ENCODE peak calls at places on chromosomes 4 and X, in seven cellular contexts. E, F, N, X, G, R and O are unnamed samples.

GRCh38 chr4:1446502-1447153 is 40.4 kb upstream of the NKX1-1 start:
- DNase-seq in E (no peak), F (no peak), N (no peak), X (no peak), G (no peak), R (no peak), O (no peak)

GRCh38 chrX:23008431-23009099 is 8.8 kb downstream of the DDX53 start:
- DNase-seq in E (no peak), F (peak), N (no peak), X (no peak), G (peak), R (peak), O (peak)

GRCh38 chr4:108795733-108796132 is 32.9 kb upstream of the ETNPPL start:
- DNase-seq in E (no peak), F (no peak), N (no peak), X (no peak), G (no peak), R (no peak), O (no peak)

GRCh38 chrX:38271154-38271716 is 50.6 kb upstream of the SRPX start:
- DNase-seq in E (no peak), F (peak), N (no peak), X (no peak), G (no peak), R (no peak), O (peak)

GRCh38 chrX:129787336-129788055 is 7.7 kb downstream of the SASH3 start:
- DNase-seq in E (no peak), F (no peak), N (no peak), X (no peak), G (no peak), R (no peak), O (no peak)

GRCh38 chr4:78569291-78569821 is 17.8 kb downstream of the ANXA3 start:
- DNase-seq in E (no peak), F (peak), N (no peak), X (no peak), G (peak), R (peak), O (peak)

GRCh38 chrX:3252744-3253143 is 93.7 kb downstream of the MXRA5 start:
- DNase-seq in E (no peak), F (peak), N (no peak), X (no peak), G (peak), R (no peak), O (no peak)

GRCh38 chr4:54838301-54838700 is 180.5 kb downstream of the KIT start:
- DNase-seq in E (no peak), F (no peak), N (no peak), X (no peak), G (no peak), R (no peak), O (no peak)

GRCh38 chr4:125062079-125062478 is 252.7 kb upstream of the FAT4 start:
- DNase-seq in E (no peak), F (no peak), N (no peak), X (no peak), G (no peak), R (no peak), O (no peak)

GRCh38 chr4:57020467-57021101 is 41.9 kb downstream of the POLR2B start:
- DNase-seq in E (no peak), F (peak), N (no peak), X (no peak), G (peak), R (peak), O (peak)

GRCh38 chr4:184165291-184165690 is 52.4 kb downstream of the ENPP6 start:
- DNase-seq in E (no peak), F (peak), N (no peak), X (no peak), G (no peak), R (peak), O (peak)